ENCODE peak calls at places on chromosomes 3 and 15, in ten cellular contexts. A, F, Q, O, D, R, S, H, C and G are unnamed samples.

GRCh38 chr15:75171408-75171807 is 30.3 kb upstream of the C15orf39 start:
- DNase-seq in C (no peak), O (peak), R (no peak), A (peak), H (peak), D (peak), F (peak), S (no peak), Q (no peak), G (no peak)

GRCh38 chr3:8619548-8619947 is 25.1 kb downstream of the SSUH2 start:
- DNase-seq in R (no peak), O (no peak), C (no peak), F (no peak), H (peak), A (no peak), D (no peak), S (no peak), Q (no peak), G (no peak)

GRCh38 chr15:86038491-86038890 is 41.2 kb upstream of the AGBL1 start:
- DNase-seq in R (no peak), F (no peak), C (no peak), D (no peak), A (no peak), S (no peak), H (no peak), O (no peak), Q (no peak), G (no peak)

GRCh38 chr3:100106094-100106493 is 8.2 kb downstream of the FILIP1L start:
- DNase-seq in C (peak), S (no peak), A (no peak), Q (no peak), F (no peak), O (no peak), H (no peak), R (no peak), D (no peak), G (no peak)

GRCh38 chr15:48373855-48374421 is 42.7 kb downstream of the DUT start:
- DNase-seq in F (no peak), D (no peak), S (no peak), Q (no peak), C (no peak), O (peak), H (no peak), R (no peak), A (peak), G (no peak)

GRCh38 chr3:72448858-72449257 is 399.4 kb downstream of the SHQ1 start:
- DNase-seq in O (peak), H (no peak), D (peak), S (no peak), R (no peak), A (peak), F (no peak), Q (no peak), C (no peak), G (no peak)

GRCh38 chr3:58665410-58665809 is 1.2 kb downstream of the FAM3D start:
- DNase-seq in Q (no peak), O (no peak), D (no peak), H (no peak), S (no peak), R (peak), C (no peak), F (no peak), A (no peak), G (no peak)

GRCh38 chr3:43152649-43153048 is 46.8 kb upstream of the POMGNT2 start:
- DNase-seq in R (no peak), Q (no peak), H (no peak), O (no peak), D (no peak), A (no peak), S (no peak), F (no peak), C (no peak), G (no peak)

GRCh38 chr3:63972196-63972595 is 51.1 kb downstream of the PSMD6 start:
- DNase-seq in F (no peak), A (no peak), D (no peak), Q (no peak), C (no peak), H (peak), O (no peak), S (no peak), R (no peak), G (no peak)

GRCh38 chr3:133896002-133896761 is 500 bp upstream of the RAB6B start:
- DNase-seq in S (no peak), O (no peak), A (no peak), C (no peak), D (no peak), H (no peak), F (no peak), R (no peak), Q (no peak), G (no peak)

GRCh38 chr3:120172070-120172469 is 77.8 kb upstream of the GSK3B start:
- DNase-seq in S (no peak), F (no peak), R (no peak), D (no peak), C (no peak), O (peak), A (no peak), H (peak), Q (no peak), G (no peak)

GRCh38 chr3:62562017-62562416 is 188.7 kb upstream of the FEZF2 start:
- DNase-seq in C (no peak), R (no peak), S (no peak), A (peak), D (peak), Q (no peak), F (no peak), H (peak), O (peak), G (no peak)